ENCODE peak calls at places on chromosomes 2 and 18, in five cellular contexts. N is epithelial cell of esophagus; P is CD4-positive, CD25-positive, alpha-beta regulatory T cell; I is choroid plexus epithelial cell; U is right lobe of liver. O is an unnamed sample.

GRCh38 chr18:987325-988186 is 82.9 kb downstream of the ADCYAP1 start:
- DNase-seq in N (no peak), P (no peak), I (peak), U (no peak), O (peak)

GRCh38 chr2:231162036-231162345 is 36.4 kb upstream of the ARMC9 start:
- DNase-seq in N (no peak), P (no peak), I (peak), U (no peak), O (no peak)

GRCh38 chr2:226508683-226509082 is 290.9 kb downstream of the IRS1 start:
- DNase-seq in N (no peak), P (no peak), I (peak), U (no peak), O (no peak)

GRCh38 chr2:44943031-44943692 is 1.7 kb downstream of the SIX3 start:
- DNase-seq in N (no peak), P (no peak), I (no peak), U (no peak), O (no peak)

GRCh38 chr2:20378891-20379519 is 28.4 kb upstream of the PUM2 start:
- DNase-seq in N (peak), P (no peak), I (peak), U (peak), O (peak)

GRCh38 chr2:42046819-42047487 is 868 bp upstream of the PKDCC start:
- DNase-seq in N (no peak), P (no peak), I (peak), U (no peak), O (no peak)

GRCh38 chr2:31110998-31111397 is 27.2 kb downstream of the GALNT14 start:
- DNase-seq in N (no peak), P (no peak), I (no peak), U (no peak), O (no peak)

GRCh38 chr2:108936868-108937265 is 52.2 kb downstream of the EDAR start:
- DNase-seq in N (no peak), P (no peak), I (no peak), U (no peak), O (no peak)

GRCh38 chr2:16824472-16824871 is 158.8 kb upstream of the CYRIA start:
- DNase-seq in N (peak), P (no peak), I (no peak), U (no peak), O (peak)

GRCh38 chr2:68722712-68723111 is 11.9 kb upstream of the ARHGAP25 start:
- DNase-seq in N (no peak), P (no peak), I (no peak), U (no peak), O (no peak)

GRCh38 chr2:150482111-150482510 is 5.4 kb downstream of the RND3 start:
- DNase-seq in N (peak), P (no peak), I (peak), U (no peak), O (no peak)

GRCh38 chr2:126655500-126656310 is at the start of gene GYPC:
- DNase-seq in N (no peak), P (peak), I (peak), U (peak), O (no peak)

GRCh38 chr2:233638836-233639235 is 2.6 kb downstream of the UGT1A10 start:
- DNase-seq in N (no peak), P (no peak), I (no peak), U (no peak), O (peak)

GRCh38 chr2:20562540-20563225 is 88.2 kb downstream of the HS1BP3 start:
- DNase-seq in N (no peak), P (no peak), I (no peak), U (no peak), O (no peak)

GRCh38 chr2:42342061-42342794 is 18.8 kb downstream of the COX7A2L start:
- DNase-seq in N (peak), P (no peak), I (peak), U (no peak), O (peak)

GRCh38 chr2:233711312-233712008 is 1.2 kb upstream of the UGT1A5 start:
- DNase-seq in N (peak), P (peak), I (peak), U (peak), O (peak)

GRCh38 chr2:130963058-130963848 is 126.5 kb downstream of the ARHGEF4 start:
- DNase-seq in N (no peak), P (no peak), I (no peak), U (no peak), O (no peak)

GRCh38 chr2:143607446-143608110 is 478.4 kb downstream of the ARHGAP15 start:
- DNase-seq in N (no peak), P (no peak), I (peak), U (no peak), O (no peak)

GRCh38 chr2:205776139-205776538 is 93.8 kb downstream of the NRP2 start:
- DNase-seq in N (no peak), P (peak), I (peak), U (peak), O (no peak)

GRCh38 chr2:285506-285905 is 2.4 kb downstream of the ALKAL2 start:
- DNase-seq in N (peak), P (no peak), I (peak), U (no peak), O (peak)

GRCh38 chr18:25168011-25168410 is 184.0 kb downstream of the ZNF521 start:
- DNase-seq in N (no peak), P (no peak), I (no peak), U (no peak), O (no peak)

GRCh38 chr18:73688851-73689659 is 458.6 kb downstream of the FBXO15 start:
- DNase-seq in N (peak), P (no peak), I (peak), U (no peak), O (peak)

GRCh38 chr2:152038451-152038958 is 60.3 kb downstream of the CACNB4 start:
- DNase-seq in N (no peak), P (no peak), I (no peak), U (no peak), O (no peak)

GRCh38 chr2:102103992-102104871 is 38.3 kb upstream of the IL1R1 start:
- DNase-seq in N (peak), P (peak), I (peak), U (peak), O (peak)

GRCh38 chr18:55119434-55119833 is 160.2 kb upstream of the CCDC68 start:
- DNase-seq in N (no peak), P (no peak), I (no peak), U (no peak), O (no peak)

GRCh38 chr2:129957891-129958290 is 21.6 kb upstream of the RAB6C start:
- DNase-seq in N (peak), P (no peak), I (no peak), U (no peak), O (peak)

GRCh38 chr18:3216987-3217386 is 2.8 kb downstream of the MYOM1 start:
- DNase-seq in N (no peak), P (no peak), I (no peak), U (no peak), O (no peak)
- H3K4me3 ChIP-seq in N (no peak), P (no peak), I (no peak), U (peak), O (no peak)

GRCh38 chr2:241507430-241508239 is 749 bp downstream of the STK25 start:
- DNase-seq in N (peak), P (peak), I (peak), U (no peak), O (peak)

GRCh38 chr2:241511091-241511741 is 2.8 kb upstream of the STK25 start:
- DNase-seq in N (no peak), P (no peak), I (no peak), U (no peak), O (no peak)

GRCh38 chr2:241508510-241509407 is at the start of gene STK25:
- DNase-seq in N (peak), P (peak), I (peak), U (peak), O (peak)

GRCh38 chr2:241508240-241508509 is 209 bp downstream of the STK25 start:
- DNase-seq in N (no peak), P (no peak), I (no peak), U (no peak), O (no peak)

DNA sequence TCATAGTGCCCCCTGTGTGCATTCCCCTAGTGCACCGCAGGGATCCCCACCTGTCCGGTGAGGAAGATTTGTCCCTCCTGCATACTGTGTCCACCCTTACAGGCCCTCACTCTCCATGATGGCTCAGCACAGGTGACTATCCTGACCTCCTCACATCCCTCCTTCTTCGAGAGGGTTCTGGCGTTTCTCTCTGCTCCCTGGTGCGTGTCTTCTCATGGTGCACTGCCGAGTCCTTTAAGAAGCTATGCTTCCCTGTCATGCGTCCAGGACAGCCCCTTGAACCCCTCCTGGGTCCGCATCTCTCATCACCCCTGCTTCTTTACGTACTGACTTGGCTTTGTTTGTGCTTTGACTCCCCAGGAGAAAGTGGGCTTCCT is 1.0 kb upstream of the STK25 start:
- DNase-seq in N (no peak), P (no peak), I (no peak), U (no peak), O (no peak)
- H3K4me3 ChIP-seq in N (peak), P (peak), I (peak), U (peak), O (peak)

DNA sequence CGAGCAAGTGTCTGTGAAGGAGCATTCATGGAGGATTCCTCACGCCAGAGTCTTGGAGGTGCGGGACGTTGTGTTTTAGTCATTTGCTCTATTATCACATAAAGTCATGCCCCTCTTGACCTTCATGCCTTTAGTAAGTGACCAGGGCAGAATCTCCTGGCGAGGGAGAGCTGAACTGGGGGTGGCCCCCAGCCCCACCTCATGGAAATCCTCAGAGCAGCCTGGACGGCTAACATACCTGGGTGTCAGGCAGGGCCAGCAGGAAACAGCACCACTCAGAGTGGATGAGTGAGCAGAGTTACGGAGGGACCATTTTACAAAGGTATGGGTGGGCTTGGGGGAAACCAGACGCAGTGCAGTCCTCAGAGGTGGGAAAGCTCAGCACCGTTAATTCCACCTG is 56.1 kb downstream of the MCFD2 start:
- DNase-seq in N (no peak), P (no peak), I (no peak), U (no peak), O (no peak)
- H3K4me3 ChIP-seq in N (no peak), P (no peak), I (no peak), U (no peak), O (no peak)

GRCh38 chr2:15675456-15676195 is 84.0 kb downstream of the DDX1 start:
- DNase-seq in N (peak), P (no peak), I (peak), U (no peak), O (peak)

GRCh38 chr2:15674637-15675455 is 83.2 kb downstream of the DDX1 start:
- DNase-seq in N (peak), P (no peak), I (peak), U (no peak), O (peak)

GRCh38 chr2:15672961-15673918 is 81.6 kb downstream of the DDX1 start:
- DNase-seq in N (no peak), P (no peak), I (no peak), U (no peak), O (no peak)

GRCh38 chr2:15671842-15672815 is 80.5 kb downstream of the DDX1 start:
- DNase-seq in N (no peak), P (no peak), I (no peak), U (no peak), O (no peak)

DNA sequence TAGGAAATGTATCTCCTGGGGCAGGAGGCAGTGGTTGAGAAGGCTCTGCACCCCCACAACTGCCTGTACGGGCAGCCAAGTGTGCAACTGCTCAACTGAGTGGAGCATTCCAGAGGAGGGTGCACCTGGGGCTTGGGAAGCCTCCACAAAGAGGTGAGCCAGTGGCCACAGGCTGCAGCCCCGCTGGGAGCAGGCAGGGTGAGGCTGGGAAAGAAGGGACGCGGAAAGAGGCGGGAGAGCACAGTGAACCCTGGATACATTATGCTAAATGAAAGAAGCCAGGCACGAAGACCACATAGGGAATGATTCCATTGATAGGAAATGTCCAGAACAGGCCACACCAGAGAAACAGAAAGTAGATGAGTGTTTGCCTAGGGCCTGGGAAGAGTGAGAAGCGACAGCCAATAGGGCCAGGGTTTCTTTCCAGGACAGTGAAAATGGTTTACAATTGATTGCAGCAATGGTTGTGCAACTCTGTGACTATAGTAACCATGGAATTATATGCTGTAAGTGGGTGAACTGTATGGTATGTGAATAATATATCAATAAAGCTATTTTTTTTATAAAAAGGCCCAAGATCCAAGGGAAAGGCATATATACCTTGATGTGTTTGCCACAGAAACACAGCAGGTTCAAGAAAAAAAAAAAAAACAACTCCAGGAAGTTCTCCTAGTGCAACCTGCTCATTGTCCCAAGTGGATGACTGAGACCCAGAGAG is 82.4 kb downstream of the DDX1 start:
- DNase-seq in N (peak), P (no peak), I (peak), U (no peak), O (no peak)
- H3K4me3 ChIP-seq in N (no peak), P (no peak), I (no peak), U (no peak), O (no peak)

O was measured in bronchial epithelial cell.